ENCODE peak calls at places on chromosomes 6 and 20, in ten cellular contexts. F, I, L, R, E, W, Q, G, O and V are unnamed samples.
A peak's percentile ranks its signal among the peaks of the same experiment; 100 is the strongest.

GRCh38 chr6:169263836-169264608 is 10.4 kb upstream of the THBS2 start:
- DNase-seq in W (peak; percentile 55), R (peak; percentile 88), L (peak; percentile 72), Q (peak; percentile 82), F (no peak), I (no peak), G (no peak), E (no peak), O (no peak), V (no peak)

GRCh38 chr20:9590189-9590588 is 75.8 kb downstream of the LAMP5 start:
- DNase-seq in W (no peak), O (no peak), Q (no peak), F (no peak), R (no peak), G (no peak), L (peak; percentile 84), I (peak; percentile 62), E (no peak), V (no peak)

GRCh38 chr6:26521485-26522391 is 16.4 kb upstream of the HMGN4 start:
- DNase-seq in W (peak; percentile 86), O (peak; percentile 90), I (peak; percentile 75), F (peak; percentile 82), E (peak; percentile 67), Q (peak; percentile 60), R (peak; percentile 92), G (peak; percentile 93), L (peak; percentile 79), V (peak; percentile 57)

GRCh38 chr6:138250053-138250452 is 31.8 kb upstream of the PBOV1 start:
- DNase-seq in F (no peak), I (no peak), Q (no peak), O (no peak), E (no peak), R (no peak), L (no peak), G (no peak), W (no peak), V (no peak)

GRCh38 chr6:1584996-1585668 is 24.6 kb upstream of the FOXC1 start:
- DNase-seq in O (no peak), W (no peak), R (no peak), Q (no peak), G (no peak), I (no peak), F (no peak), L (no peak), E (no peak), V (no peak)

GRCh38 chr6:35295521-35296315 is 1.9 kb upstream of the DEF6 start:
- DNase-seq in Q (no peak), L (no peak), E (no peak), W (peak; percentile 34), G (no peak), O (no peak), F (no peak), R (peak; percentile 52), I (no peak), V (no peak)

GRCh38 chr6:150485559-150486517 is 113.8 kb upstream of the PLEKHG1 start:
- DNase-seq in O (no peak), R (no peak), F (no peak), W (no peak), L (no peak), I (no peak), G (no peak), E (no peak), Q (no peak), V (no peak)

GRCh38 chr6:148559848-148560433 is 186.9 kb upstream of the UST start:
- DNase-seq in O (peak; percentile 80), G (peak; percentile 87), I (peak; percentile 80), L (peak; percentile 72), F (peak; percentile 80), Q (peak; percentile 35), E (peak; percentile 73), W (peak; percentile 83), R (peak; percentile 86), V (peak; percentile 69)

GRCh38 chr6:52538921-52539354 is 37.9 kb downstream of the TRAM2 start:
- DNase-seq in I (no peak), G (no peak), Q (no peak), W (no peak), E (no peak), O (no peak), L (no peak), R (no peak), F (no peak), V (no peak)

GRCh38 chr20:14332796-14333345 is 4.5 kb downstream of the FLRT3 start:
- DNase-seq in I (no peak), G (no peak), R (no peak), Q (no peak), W (no peak), E (no peak), F (no peak), O (no peak), L (no peak), V (no peak)

GRCh38 chr6:88650029-88650619 is 313.3 kb downstream of the RNGTT start:
- DNase-seq in W (no peak), E (no peak), R (no peak), F (no peak), I (no peak), Q (no peak), L (peak; percentile 88), G (no peak), O (no peak), V (no peak)

GRCh38 chr6:10403385-10404106 is 11.3 kb downstream of the TFAP2A start:
- DNase-seq in W (no peak), Q (peak; percentile 95), I (no peak), R (no peak), F (no peak), L (peak; percentile 36), G (no peak), E (no peak), O (no peak), V (no peak)

GRCh38 chr6:102204336-102204735 is 810.8 kb downstream of the GRIK2 start:
- DNase-seq in G (no peak), I (no peak), R (no peak), W (no peak), O (no peak), F (no peak), L (no peak), Q (peak; percentile 1), E (no peak), V (no peak)

GRCh38 chr20:49427751-49428518 is 54.5 kb downstream of the KCNB1 start:
- DNase-seq in F (no peak), Q (no peak), I (no peak), O (no peak), G (peak; percentile 63), W (peak; percentile 37), E (no peak), L (no peak), R (no peak), V (no peak)

GRCh38 chr20:3768342-3769130 is 983 bp upstream of the ADISSP start:
- DNase-seq in L (peak; percentile 83), I (peak; percentile 63), Q (peak; percentile 74), F (peak; percentile 82), O (peak; percentile 84), E (peak; percentile 65), W (peak; percentile 72), R (peak; percentile 91), G (peak; percentile 84), V (peak; percentile 92)

GRCh38 chr6:94350833-94351232 is 931.5 kb upstream of the EPHA7 start:
- DNase-seq in R (no peak), O (no peak), W (no peak), I (no peak), G (no peak), F (no peak), E (no peak), L (no peak), Q (no peak), V (no peak)

GRCh38 chr6:21898107-21898796 is 304.7 kb downstream of the SOX4 start:
- DNase-seq in I (no peak), O (no peak), F (no peak), L (peak; percentile 58), R (no peak), W (no peak), E (no peak), Q (peak; percentile 66), G (no peak), V (no peak)

DNA sequence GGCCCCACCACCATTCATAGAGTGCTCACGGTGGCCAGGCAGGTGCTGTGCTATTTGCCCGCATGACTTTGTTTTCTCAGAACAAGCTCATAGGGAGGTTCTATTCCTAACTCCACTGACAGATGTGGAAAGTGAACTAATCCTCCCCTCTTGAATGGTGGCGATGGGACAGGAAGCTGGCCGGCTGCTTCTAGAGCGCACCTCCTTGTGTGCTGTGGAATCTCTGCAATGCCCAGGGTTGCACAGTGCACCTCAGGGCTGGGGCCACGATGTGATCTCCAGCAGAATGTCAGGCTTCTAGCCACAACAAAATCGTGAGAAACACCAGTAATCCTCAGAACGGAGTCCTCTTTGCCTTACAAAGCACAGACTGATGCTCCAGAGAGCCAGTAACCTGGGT is 53.8 kb upstream of the SLC22A23 start:
- DNase-seq in F (no peak), I (no peak), W (no peak), L (no peak), O (no peak), Q (no peak), G (no peak), E (no peak), R (no peak), V (no peak)
- H3K4me3 ChIP-seq in F (no peak overlapping the region), I (no peak overlapping the region), W (no peak overlapping the region), L (no peak overlapping the region), O (no peak overlapping the region), Q (no peak overlapping the region), G (no peak overlapping the region), E (no peak overlapping the region), R (no peak overlapping the region), V (no peak overlapping the region)

GRCh38 chr6:82589509-82590206 is 226.0 kb downstream of the TPBG start:
- DNase-seq in E (no peak), L (peak; percentile 85), O (no peak), I (no peak), R (no peak), W (no peak), Q (peak; percentile 58), F (no peak), G (no peak), V (no peak)
- TF ChIP-seq CTCF in E (no peak), L (no peak), O (no peak), I (no peak), R (no peak), W (peak; percentile 5), Q (peak; percentile 41), F (no peak), G (no peak), V (no peak)

GRCh38 chr20:20134941-20135572 is 82.7 kb downstream of the CFAP61 start:
- DNase-seq in I (no peak), G (no peak), E (no peak), O (no peak), Q (no peak), W (no peak), L (no peak), F (no peak), R (no peak), V (no peak)

GRCh38 chr20:20136313-20136712 is 84.0 kb downstream of the CFAP61 start:
- DNase-seq in I (no peak), F (no peak), O (no peak), Q (no peak), L (no peak), E (no peak), R (no peak), G (no peak), W (no peak), V (no peak)

GRCh38 chr20:20130399-20130798 is 78.1 kb downstream of the CFAP61 start:
- DNase-seq in W (no peak), G (no peak), E (no peak), F (no peak), O (no peak), L (peak; percentile 2), Q (peak; percentile 42), I (no peak), R (no peak), V (no peak)
- H3K9me3 ChIP-seq in W (no peaks in the 10 kb centered on the region), G (peaks cover 4% of the 10 kb centered on the region), E (peaks cover 31% of the 10 kb centered on the region), F (peaks cover 3% of the 10 kb centered on the region), O (peaks cover 11% of the 10 kb centered on the region), L (no peaks in the 10 kb centered on the region), Q (peaks cover 7% of the 10 kb centered on the region), I (peaks cover 24% of the 10 kb centered on the region), R (no peaks in the 10 kb centered on the region), V (no peaks in the 10 kb centered on the region)

GRCh38 chr6:53792973-53793317 is 1.9 kb upstream of the LRRC1 start:
- DNase-seq in Q (no peak), E (no peak), F (no peak), W (no peak), R (no peak), I (no peak), L (no peak), G (no peak), O (no peak), V (no peak)
- H3K4me3 ChIP-seq in Q (peak overlapping the region; percentile 97), E (peak overlapping the region; percentile 78), F (peak overlapping the region; percentile 92), W (peak overlapping the region; percentile 93), R (peak overlapping the region; percentile 69), I (peak overlapping the region; percentile 76), L (peak overlapping the region; percentile 95), G (peak overlapping the region; percentile 79), O (no peak overlapping the region), V (no peak overlapping the region)